ENCODE peak calls at places on chromosome 4, in six cellular contexts. P, Z, I, L, R and F are unnamed samples. For H4K20me1, the result is how much of the 10 kb centered on the place peaks cover.

GRCh38 chr4:155773196-155773800 is 14.5 kb downstream of the GUCY1B1 start:
- DNase-seq in Z (no peak), R (no peak), I (no peak), L (no peak), P (no peak), F (no peak)

GRCh38 chr4:181643466-181643865 is 599.7 kb upstream of the TENM3 start:
- DNase-seq in Z (no peak), I (peak), R (no peak), P (no peak), L (no peak), F (no peak)

GRCh38 chr4:118974758-118975157 is 86.1 kb downstream of the SYNPO2 start:
- DNase-seq in L (no peak), I (peak), P (no peak), R (no peak), Z (peak), F (no peak)

GRCh38 chr4:73434311-73434710 is 1.7 kb upstream of the AFP start:
- DNase-seq in R (no peak), Z (no peak), L (peak), P (peak), I (peak), F (no peak)

GRCh38 chr4:16582526-16582925 is 315.9 kb downstream of the LDB2 start:
- DNase-seq in L (peak), R (no peak), Z (no peak), I (no peak), P (peak), F (no peak)

GRCh38 chr4:6523251-6523650 is 50.8 kb upstream of the PPP2R2C start:
- DNase-seq in I (peak), P (no peak), R (no peak), L (no peak), Z (no peak), F (no peak)

GRCh38 chr4:88158360-88159136 is at the start of gene ABCG2:
- DNase-seq in L (peak), R (peak), P (peak), Z (peak), I (peak), F (no peak)

GRCh38 chr4:98919996-98920395 is 8.9 kb downstream of the EIF4E start:
- DNase-seq in L (no peak), P (no peak), I (peak), Z (peak), R (no peak), F (no peak)

GRCh38 chr4:124178449-124179021 is 534.0 kb downstream of the ANKRD50 start:
- DNase-seq in R (no peak), Z (peak), P (no peak), L (no peak), I (peak), F (no peak)

GRCh38 chr4:157674699-157675098 is 454.2 kb downstream of the GRIA2 start:
- DNase-seq in I (no peak), L (no peak), R (no peak), P (no peak), Z (no peak), F (no peak)

GRCh38 chr4:168636506-168637176 is 139.8 kb downstream of the PALLD start:
- DNase-seq in R (no peak), Z (peak), L (no peak), P (no peak), I (peak), F (no peak)

GRCh38 chr4:118772149-118773081 is 63.5 kb downstream of the SEC24D start:
- DNase-seq in R (peak), I (peak), P (peak), L (peak), Z (peak), F (no peak)

GRCh38 chr4:138553001-138553845 is 311.1 kb upstream of the SLC7A11 start:
- DNase-seq in Z (no peak), R (no peak), L (no peak), P (no peak), I (no peak), F (no peak)

GRCh38 chr4:15756361-15756861 is 21.7 kb upstream of the CD38 start:
- DNase-seq in P (no peak), L (no peak), R (no peak), Z (peak), I (peak), F (peak)

GRCh38 chr4:6595897-6596537 is 21.0 kb downstream of the MAN2B2 start:
- DNase-seq in R (no peak), P (no peak), Z (no peak), L (peak), I (no peak), F (no peak)

GRCh38 chr4:98662619-98663225 is 4.3 kb upstream of the TSPAN5 start:
- DNase-seq in I (peak), R (no peak), L (peak), Z (peak), P (peak), F (no peak)

GRCh38 chr4:25588211-25588610 is 67.4 kb upstream of the SLC34A2 start:
- DNase-seq in P (peak), I (no peak), L (no peak), R (no peak), Z (no peak), F (no peak)

GRCh38 chr4:87679449-87680169 is 29.5 kb downstream of the DMP1 start:
- DNase-seq in I (peak), P (peak), L (peak), R (peak), Z (peak), F (peak)

DNA sequence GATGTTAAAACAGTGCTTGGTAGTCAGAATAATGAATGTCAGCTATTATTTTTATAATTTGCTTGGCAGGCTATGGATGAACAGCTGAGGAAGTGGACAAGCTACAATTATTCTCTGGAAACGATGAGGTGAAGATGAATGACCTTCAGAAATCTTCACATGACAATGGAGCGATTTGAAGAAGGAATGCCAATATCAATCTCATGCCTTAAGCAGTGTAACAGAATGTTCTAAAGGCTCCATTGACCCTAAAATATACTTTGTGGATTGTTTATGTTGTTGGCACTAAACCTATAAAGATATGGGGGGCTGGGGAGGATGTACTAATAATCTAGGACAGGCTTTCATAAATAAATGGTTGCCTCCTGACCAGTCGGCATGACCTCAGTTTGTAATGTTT is 36.2 kb downstream of the COL25A1 start:
- DNase-seq in Z (no peak), P (no peak), R (no peak), L (no peak), I (no peak), F (no peak)
- H4K20me1 ChIP-seq in Z (under half), P (under half), R (under half), L (under half), I (under half), F (under half)

GRCh38 chr4:106698621-106699195 is 330.1 kb upstream of the GIMD1 start:
- DNase-seq in P (no peak), Z (no peak), I (no peak), L (no peak), R (no peak), F (no peak)

GRCh38 chr4:106694232-106694631 is 325.7 kb upstream of the GIMD1 start:
- DNase-seq in Z (no peak), I (no peak), P (no peak), R (no peak), L (no peak), F (no peak)

GRCh38 chr4:106691749-106692148 is 323.2 kb upstream of the GIMD1 start:
- DNase-seq in R (no peak), P (peak), I (no peak), Z (no peak), L (peak), F (no peak)

GRCh38 chr4:106690487-106690886 is 321.9 kb upstream of the GIMD1 start:
- DNase-seq in P (no peak), L (no peak), R (no peak), I (peak), Z (peak), F (peak)

GRCh38 chr4:106695846-106696245 is 327.3 kb upstream of the GIMD1 start:
- DNase-seq in I (no peak), Z (peak), L (no peak), P (peak), R (no peak), F (no peak)
- H4K20me1 ChIP-seq in I (under half), Z (under half), L (under half), P (under half), R (under half), F (under half)

DNA sequence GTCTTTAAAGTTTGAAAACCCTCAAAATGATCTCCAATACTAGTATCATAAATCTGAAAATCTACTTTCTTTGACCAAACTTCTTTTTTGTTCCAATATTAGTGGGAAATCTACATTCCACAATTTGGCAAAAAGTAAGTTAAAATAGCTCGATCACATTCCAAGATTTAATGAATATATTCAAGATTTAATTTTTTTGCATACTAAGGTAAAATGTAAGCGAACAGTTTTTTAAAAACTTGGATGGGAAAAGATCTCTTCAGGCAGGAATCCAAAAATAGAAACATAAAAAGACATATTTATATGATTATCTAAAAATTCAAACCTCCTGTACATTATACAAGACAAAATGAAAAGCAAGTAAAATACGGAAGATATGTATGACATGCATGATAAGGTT is 31.2 kb downstream of the CNOT6L start:
- DNase-seq in R (no peak), Z (no peak), L (no peak), I (no peak), P (no peak), F (no peak)
- H4K20me1 ChIP-seq in R (half or more), Z (under half), L (under half), I (under half), P (under half), F (under half)

GRCh38 chr4:4494882-4495281 is 47.0 kb downstream of the STX18 start:
- DNase-seq in R (no peak), Z (no peak), L (no peak), P (no peak), I (no peak), F (no peak)

GRCh38 chr4:4492161-4492847 is 49.5 kb downstream of the STX18 start:
- DNase-seq in L (no peak), R (no peak), I (peak), Z (no peak), P (no peak), F (no peak)

GRCh38 chr4:4501678-4502077 is 40.2 kb downstream of the STX18 start:
- DNase-seq in P (no peak), R (no peak), I (no peak), Z (no peak), L (no peak), F (no peak)

GRCh38 chr4:4499438-4500123 is 42.3 kb downstream of the STX18 start:
- DNase-seq in R (no peak), L (no peak), I (no peak), Z (no peak), P (no peak), F (no peak)

DNA sequence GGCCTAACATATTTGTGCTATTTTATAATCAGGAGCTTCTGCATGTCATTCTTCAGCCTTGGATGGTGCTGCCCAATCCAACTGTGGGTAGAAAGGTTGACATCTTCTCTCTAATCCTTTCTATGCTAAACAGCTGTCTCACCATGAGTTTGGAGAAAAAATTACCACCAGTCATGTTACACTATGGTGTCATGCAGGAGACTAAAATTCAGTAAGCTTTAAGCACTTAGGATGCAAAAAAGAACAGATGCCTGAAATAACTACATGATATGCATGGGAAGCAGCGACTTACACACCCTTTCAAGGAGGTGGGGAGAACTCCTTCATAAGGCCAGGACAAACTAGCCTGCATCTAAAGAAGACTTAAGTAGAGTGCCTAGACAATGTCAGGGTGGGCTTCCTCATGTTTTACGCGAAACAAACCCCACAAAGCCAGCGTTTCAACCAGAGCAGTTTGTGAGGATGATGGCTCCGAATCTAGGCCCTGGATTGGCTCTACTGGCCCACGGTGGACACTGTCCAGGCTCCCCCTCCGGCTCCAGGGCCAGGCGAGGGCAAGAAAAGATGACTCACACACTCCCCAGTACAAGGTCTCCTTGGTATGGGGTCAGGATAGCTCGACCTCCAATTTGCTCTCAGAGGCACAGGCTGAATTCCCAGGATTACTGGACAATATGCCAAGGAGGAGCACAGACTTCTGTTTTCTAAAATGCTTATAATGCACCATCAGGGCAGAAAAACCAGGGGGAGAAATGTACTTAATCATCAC is 45.1 kb downstream of the STX18 start:
- DNase-seq in I (no peak), P (no peak), L (no peak), Z (no peak), R (no peak), F (no peak)
- H4K20me1 ChIP-seq in I (under half), P (under half), L (under half), Z (half or more), R (under half), F (under half)

GRCh38 chr4:113727802-113728201 is 33.7 kb downstream of the CAMK2D start:
- DNase-seq in R (no peak), I (no peak), Z (no peak), L (no peak), P (no peak), F (no peak)

GRCh38 chr4:113730467-113731216 is 30.9 kb downstream of the CAMK2D start:
- DNase-seq in I (no peak), Z (no peak), P (no peak), R (no peak), L (no peak), F (no peak)

GRCh38 chr4:113725963-113726362 is 35.6 kb downstream of the CAMK2D start:
- DNase-seq in L (no peak), R (no peak), P (no peak), I (no peak), Z (no peak), F (no peak)
- H4K20me1 ChIP-seq in L (under half), R (under half), P (under half), I (under half), Z (under half), F (under half)

GRCh38 chr4:945274-946102 is 13.2 kb downstream of the TMEM175 start:
- DNase-seq in Z (no peak), I (no peak), P (peak), R (no peak), L (no peak), F (no peak)

GRCh38 chr4:947491-947971 is 15.3 kb downstream of the TMEM175 start:
- DNase-seq in R (no peak), L (no peak), I (no peak), P (no peak), Z (no peak), F (no peak)

GRCh38 chr4:946517-947471 is 14.5 kb downstream of the TMEM175 start:
- DNase-seq in Z (no peak), P (no peak), R (no peak), I (no peak), L (no peak), F (no peak)

GRCh38 chr4:948101-948935 is 16.1 kb downstream of the TMEM175 start:
- DNase-seq in I (no peak), L (no peak), P (no peak), R (peak), Z (no peak), F (no peak)

DNA sequence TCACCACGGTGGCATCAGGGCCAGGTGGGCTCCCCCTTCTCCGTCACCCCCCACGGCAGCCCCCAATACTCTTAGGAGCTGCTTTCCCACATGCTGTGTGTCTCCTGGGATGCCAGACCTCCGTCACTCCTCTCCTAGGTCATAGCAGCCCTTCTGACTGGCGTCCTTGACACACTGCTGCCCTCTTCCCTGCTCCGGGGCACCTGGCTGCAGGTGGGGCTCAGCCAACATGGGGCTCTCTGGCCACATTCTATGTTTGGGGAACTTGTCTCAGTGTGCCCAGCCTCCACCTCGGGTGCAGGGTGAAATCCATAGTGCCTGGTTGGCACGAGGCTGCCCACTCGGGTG is 13.8 kb downstream of the TMEM175 start:
- DNase-seq in I (no peak), L (no peak), Z (no peak), P (no peak), R (no peak), F (no peak)
- H4K20me1 ChIP-seq in I (under half), L (under half), Z (under half), P (under half), R (under half), F (under half)

DNA sequence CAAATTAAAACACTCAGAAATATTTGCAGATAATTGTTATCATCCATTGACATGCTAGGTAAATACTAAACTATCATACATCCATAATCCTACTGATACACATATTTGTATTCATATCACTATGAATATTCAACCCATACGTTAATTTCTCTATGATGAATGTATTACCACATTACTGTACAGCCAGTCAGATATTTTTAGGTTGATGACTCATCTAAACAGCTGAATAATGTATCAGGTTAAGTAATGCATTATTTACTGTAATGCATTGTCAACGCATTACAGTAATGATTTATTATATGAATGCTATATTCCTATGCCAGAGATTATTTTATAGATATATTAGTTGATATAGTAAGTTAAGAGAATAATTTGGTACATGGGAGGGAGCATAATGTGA is 37.1 kb downstream of the VEGFC start:
- DNase-seq in L (no peak), Z (no peak), I (peak), R (no peak), P (no peak), F (no peak)
- H4K20me1 ChIP-seq in L (under half), Z (under half), I (half or more), R (under half), P (under half), F (under half)

GRCh38 chr4:108168672-108169562 is at the start of gene LEF1:
- DNase-seq in Z (peak), P (peak), I (peak), R (peak), L (peak), F (no peak)

GRCh38 chr4:108166441-108167315 is 2.1 kb downstream of the LEF1 start:
- DNase-seq in I (no peak), R (peak), Z (peak), P (peak), L (peak), F (no peak)

GRCh38 chr4:108169639-108170038 is 907 bp upstream of the LEF1 start:
- DNase-seq in R (no peak), Z (no peak), I (no peak), P (no peak), L (no peak), F (no peak)

GRCh38 chr4:108166038-108166437 is 2.7 kb downstream of the LEF1 start:
- DNase-seq in L (peak), I (no peak), P (peak), Z (no peak), R (no peak), F (no peak)

GRCh38 chr4:108168213-108168671 is 490 bp downstream of the LEF1 start:
- DNase-seq in L (no peak), Z (peak), P (no peak), R (no peak), I (peak), F (no peak)
- H4K20me1 ChIP-seq in L (under half), Z (under half), P (under half), R (under half), I (under half), F (under half)

GRCh38 chr4:83002329-83002728 is 8.3 kb downstream of the LIN54 start:
- DNase-seq in Z (no peak), I (no peak), R (no peak), P (no peak), L (no peak), F (no peak)
- H4K20me1 ChIP-seq in Z (under half), I (under half), R (under half), P (under half), L (under half), F (under half)